ENCODE peak calls at places on chromosomes 12 and 14, in ten cellular contexts. One of them, this sample, is unnamed.

GRCh38 chr14:64095620-64096019 is 198.6 kb downstream of the ESR2 start:
- DNase-seq in NCI-H1092: no peak
- DNase-seq in GM12892: no peak
- DNase-seq in substantia nigra: no peak
- DNase-seq in non-pigmented ciliary epithelial cell: peak
- DNase-seq in fibroblast of lung: peak
- DNase-seq in tibial artery: no peak
- DNase-seq in IMR-90: peak
- DNase-seq in Calu3: no peak
- DNase-seq in neural progenitor cell: no peak
- DNase-seq in this sample: no peak

GRCh38 chr12:89517648-89518047 is 6.9 kb downstream of the GALNT4 start:
- DNase-seq in NCI-H1092: no peak
- DNase-seq in GM12892: no peak
- DNase-seq in substantia nigra: no peak
- DNase-seq in non-pigmented ciliary epithelial cell: no peak
- DNase-seq in fibroblast of lung: no peak
- DNase-seq in tibial artery: no peak
- DNase-seq in IMR-90: no peak
- DNase-seq in Calu3: no peak
- DNase-seq in neural progenitor cell: no peak
- DNase-seq in this sample: no peak

GRCh38 chr14:42013560-42013959 is 406.9 kb downstream of the LRFN5 start:
- DNase-seq in NCI-H1092: no peak
- DNase-seq in GM12892: no peak
- DNase-seq in substantia nigra: no peak
- DNase-seq in non-pigmented ciliary epithelial cell: no peak
- DNase-seq in fibroblast of lung: peak
- DNase-seq in tibial artery: no peak
- DNase-seq in IMR-90: peak
- DNase-seq in Calu3: no peak
- DNase-seq in neural progenitor cell: no peak
- DNase-seq in this sample: no peak

GRCh38 chr12:3000548-3001275 is 41.5 kb downstream of the TEAD4 start:
- DNase-seq in NCI-H1092: no peak
- DNase-seq in GM12892: no peak
- DNase-seq in substantia nigra: no peak
- DNase-seq in non-pigmented ciliary epithelial cell: no peak
- DNase-seq in fibroblast of lung: no peak
- DNase-seq in tibial artery: no peak
- DNase-seq in IMR-90: no peak
- DNase-seq in Calu3: no peak
- DNase-seq in neural progenitor cell: peak
- DNase-seq in this sample: no peak

GRCh38 chr12:58288191-58288590 is 346.8 kb downstream of the ATP23 start:
- DNase-seq in NCI-H1092: no peak
- DNase-seq in GM12892: no peak
- DNase-seq in substantia nigra: no peak
- DNase-seq in non-pigmented ciliary epithelial cell: no peak
- DNase-seq in fibroblast of lung: peak
- DNase-seq in tibial artery: no peak
- DNase-seq in IMR-90: peak
- DNase-seq in Calu3: no peak
- DNase-seq in neural progenitor cell: no peak
- DNase-seq in this sample: no peak

GRCh38 chr14:105817971-105818711 is 291.8 kb downstream of the TMEM121 start:
- DNase-seq in NCI-H1092: no peak
- DNase-seq in GM12892: no peak
- DNase-seq in substantia nigra: no peak
- DNase-seq in non-pigmented ciliary epithelial cell: no peak
- DNase-seq in fibroblast of lung: no peak
- DNase-seq in tibial artery: no peak
- DNase-seq in IMR-90: no peak
- DNase-seq in Calu3: no peak
- DNase-seq in neural progenitor cell: no peak
- DNase-seq in this sample: no peak

GRCh38 chr12:105294886-105295479 is 35.5 kb upstream of the C12orf75 start:
- DNase-seq in NCI-H1092: no peak
- DNase-seq in GM12892: no peak
- DNase-seq in substantia nigra: no peak
- DNase-seq in non-pigmented ciliary epithelial cell: no peak
- DNase-seq in fibroblast of lung: no peak
- DNase-seq in tibial artery: no peak
- DNase-seq in IMR-90: no peak
- DNase-seq in Calu3: no peak
- DNase-seq in neural progenitor cell: no peak
- DNase-seq in this sample: no peak

GRCh38 chr12:51889216-51890134 is 1.6 kb downstream of the ANKRD33 start:
- DNase-seq in NCI-H1092: no peak
- DNase-seq in GM12892: no peak
- DNase-seq in substantia nigra: no peak
- DNase-seq in non-pigmented ciliary epithelial cell: no peak
- DNase-seq in fibroblast of lung: no peak
- DNase-seq in tibial artery: peak
- DNase-seq in IMR-90: no peak
- DNase-seq in Calu3: no peak
- DNase-seq in neural progenitor cell: no peak
- DNase-seq in this sample: no peak

GRCh38 chr12:121190523-121191031 is 19.4 kb upstream of the P2RX4 start:
- DNase-seq in NCI-H1092: no peak
- DNase-seq in GM12892: no peak
- DNase-seq in substantia nigra: no peak
- DNase-seq in non-pigmented ciliary epithelial cell: peak
- DNase-seq in fibroblast of lung: peak
- DNase-seq in tibial artery: no peak
- DNase-seq in IMR-90: peak
- DNase-seq in Calu3: no peak
- DNase-seq in neural progenitor cell: no peak
- DNase-seq in this sample: peak

GRCh38 chr12:11723993-11724392 is 74.5 kb downstream of the ETV6 start:
- DNase-seq in NCI-H1092: no peak
- DNase-seq in GM12892: no peak
- DNase-seq in substantia nigra: no peak
- DNase-seq in non-pigmented ciliary epithelial cell: no peak
- DNase-seq in fibroblast of lung: peak
- DNase-seq in tibial artery: no peak
- DNase-seq in IMR-90: peak
- DNase-seq in Calu3: no peak
- DNase-seq in neural progenitor cell: peak
- DNase-seq in this sample: no peak

GRCh38 chr14:100383727-100384158 is 60.6 kb downstream of the SLC25A47 start:
- DNase-seq in NCI-H1092: peak
- DNase-seq in GM12892: peak
- DNase-seq in substantia nigra: no peak
- DNase-seq in non-pigmented ciliary epithelial cell: no peak
- DNase-seq in fibroblast of lung: no peak
- DNase-seq in tibial artery: no peak
- DNase-seq in IMR-90: peak
- DNase-seq in Calu3: peak
- DNase-seq in neural progenitor cell: peak
- DNase-seq in this sample: peak

GRCh38 chr12:8780389-8780788 is 42.0 kb upstream of the A2ML1 start:
- DNase-seq in NCI-H1092: no peak
- DNase-seq in GM12892: no peak
- DNase-seq in substantia nigra: no peak
- DNase-seq in non-pigmented ciliary epithelial cell: peak
- DNase-seq in fibroblast of lung: peak
- DNase-seq in tibial artery: no peak
- DNase-seq in IMR-90: peak
- DNase-seq in Calu3: peak
- DNase-seq in neural progenitor cell: peak
- DNase-seq in this sample: peak

GRCh38 chr12:38850463-38850862 is 54.9 kb downstream of the CPNE8 start:
- DNase-seq in NCI-H1092: no peak
- DNase-seq in GM12892: no peak
- DNase-seq in substantia nigra: no peak
- DNase-seq in non-pigmented ciliary epithelial cell: no peak
- DNase-seq in fibroblast of lung: peak
- DNase-seq in tibial artery: no peak
- DNase-seq in IMR-90: no peak
- DNase-seq in Calu3: no peak
- DNase-seq in neural progenitor cell: no peak
- DNase-seq in this sample: no peak

GRCh38 chr12:95805864-95806669 is 15.5 kb upstream of the NTN4 start:
- DNase-seq in NCI-H1092: no peak
- DNase-seq in GM12892: no peak
- DNase-seq in substantia nigra: no peak
- DNase-seq in non-pigmented ciliary epithelial cell: peak
- DNase-seq in fibroblast of lung: peak
- DNase-seq in tibial artery: peak
- DNase-seq in IMR-90: peak
- DNase-seq in Calu3: peak
- DNase-seq in neural progenitor cell: no peak
- DNase-seq in this sample: peak

GRCh38 chr12:2034633-2035420 is 18.0 kb upstream of the CACNA1C start:
- DNase-seq in NCI-H1092: peak
- DNase-seq in GM12892: peak
- DNase-seq in substantia nigra: peak
- DNase-seq in non-pigmented ciliary epithelial cell: no peak
- DNase-seq in fibroblast of lung: peak
- DNase-seq in tibial artery: peak
- DNase-seq in IMR-90: peak
- DNase-seq in Calu3: peak
- DNase-seq in neural progenitor cell: peak
- DNase-seq in this sample: peak

GRCh38 chr12:20477691-20478090 is 109.4 kb downstream of the PDE3A start:
- DNase-seq in NCI-H1092: no peak
- DNase-seq in GM12892: no peak
- DNase-seq in substantia nigra: no peak
- DNase-seq in non-pigmented ciliary epithelial cell: no peak
- DNase-seq in fibroblast of lung: peak
- DNase-seq in tibial artery: no peak
- DNase-seq in IMR-90: peak
- DNase-seq in Calu3: no peak
- DNase-seq in neural progenitor cell: peak
- DNase-seq in this sample: no peak

GRCh38 chr12:53497461-53497860 is 1.8 kb downstream of the MAP3K12 start:
- DNase-seq in NCI-H1092: no peak
- DNase-seq in GM12892: no peak
- DNase-seq in substantia nigra: no peak
- DNase-seq in non-pigmented ciliary epithelial cell: no peak
- DNase-seq in fibroblast of lung: no peak
- DNase-seq in tibial artery: no peak
- DNase-seq in IMR-90: no peak
- DNase-seq in Calu3: no peak
- DNase-seq in neural progenitor cell: no peak
- DNase-seq in this sample: no peak

GRCh38 chr12:122875590-122876220 is 20.2 kb downstream of the VPS37B start:
- DNase-seq in NCI-H1092: no peak
- DNase-seq in GM12892: no peak
- DNase-seq in substantia nigra: no peak
- DNase-seq in non-pigmented ciliary epithelial cell: no peak
- DNase-seq in fibroblast of lung: peak
- DNase-seq in tibial artery: peak
- DNase-seq in IMR-90: no peak
- DNase-seq in Calu3: no peak
- DNase-seq in neural progenitor cell: no peak
- DNase-seq in this sample: no peak

GRCh38 chr12:50992814-50993213 is 33.4 kb downstream of the SLC11A2 start:
- DNase-seq in NCI-H1092: no peak
- DNase-seq in GM12892: no peak
- DNase-seq in substantia nigra: no peak
- DNase-seq in non-pigmented ciliary epithelial cell: no peak
- DNase-seq in fibroblast of lung: no peak
- DNase-seq in tibial artery: no peak
- DNase-seq in IMR-90: peak
- DNase-seq in Calu3: no peak
- DNase-seq in neural progenitor cell: no peak
- DNase-seq in this sample: peak

GRCh38 chr12:47988073-47989022 is 15.9 kb downstream of the COL2A1 start:
- DNase-seq in NCI-H1092: peak
- DNase-seq in GM12892: no peak
- DNase-seq in substantia nigra: no peak
- DNase-seq in non-pigmented ciliary epithelial cell: no peak
- DNase-seq in fibroblast of lung: peak
- DNase-seq in tibial artery: peak
- DNase-seq in IMR-90: peak
- DNase-seq in Calu3: no peak
- DNase-seq in neural progenitor cell: peak
- DNase-seq in this sample: no peak

GRCh38 chr14:24368215-24368561 is 204 bp downstream of the NFATC4 start:
- DNase-seq in NCI-H1092: no peak
- DNase-seq in GM12892: no peak
- DNase-seq in substantia nigra: no peak
- DNase-seq in non-pigmented ciliary epithelial cell: no peak
- DNase-seq in fibroblast of lung: no peak
- DNase-seq in tibial artery: no peak
- DNase-seq in IMR-90: no peak
- DNase-seq in Calu3: no peak
- DNase-seq in neural progenitor cell: peak
- DNase-seq in this sample: peak

GRCh38 chr12:38386238-38386985 is 69.8 kb downstream of the ALG10B start:
- DNase-seq in NCI-H1092: no peak
- DNase-seq in GM12892: no peak
- DNase-seq in substantia nigra: no peak
- DNase-seq in non-pigmented ciliary epithelial cell: no peak
- DNase-seq in fibroblast of lung: no peak
- DNase-seq in tibial artery: no peak
- DNase-seq in IMR-90: no peak
- DNase-seq in Calu3: no peak
- DNase-seq in neural progenitor cell: no peak
- DNase-seq in this sample: no peak

GRCh38 chr12:98635657-98636323 is 8.8 kb downstream of the IKBIP start:
- DNase-seq in NCI-H1092: no peak
- DNase-seq in GM12892: peak
- DNase-seq in substantia nigra: no peak
- DNase-seq in non-pigmented ciliary epithelial cell: peak
- DNase-seq in fibroblast of lung: peak
- DNase-seq in tibial artery: no peak
- DNase-seq in IMR-90: peak
- DNase-seq in Calu3: no peak
- DNase-seq in neural progenitor cell: no peak
- DNase-seq in this sample: peak

GRCh38 chr14:93430319-93430801 is 379 bp upstream of the UNC79 start:
- DNase-seq in NCI-H1092: peak
- DNase-seq in GM12892: no peak
- DNase-seq in substantia nigra: no peak
- DNase-seq in non-pigmented ciliary epithelial cell: no peak
- DNase-seq in fibroblast of lung: peak
- DNase-seq in tibial artery: no peak
- DNase-seq in IMR-90: no peak
- DNase-seq in Calu3: no peak
- DNase-seq in neural progenitor cell: peak
- DNase-seq in this sample: no peak

GRCh38 chr12:101954681-101955080 is 77.3 kb downstream of the DRAM1 start:
- DNase-seq in NCI-H1092: no peak
- DNase-seq in GM12892: no peak
- DNase-seq in substantia nigra: no peak
- DNase-seq in non-pigmented ciliary epithelial cell: no peak
- DNase-seq in fibroblast of lung: no peak
- DNase-seq in tibial artery: no peak
- DNase-seq in IMR-90: no peak
- DNase-seq in Calu3: no peak
- DNase-seq in neural progenitor cell: no peak
- DNase-seq in this sample: no peak

GRCh38 chr12:27754795-27755194 is 25.2 kb upstream of the KLHL42 start:
- DNase-seq in NCI-H1092: no peak
- DNase-seq in GM12892: no peak
- DNase-seq in substantia nigra: no peak
- DNase-seq in non-pigmented ciliary epithelial cell: no peak
- DNase-seq in fibroblast of lung: no peak
- DNase-seq in tibial artery: no peak
- DNase-seq in IMR-90: no peak
- DNase-seq in Calu3: no peak
- DNase-seq in neural progenitor cell: no peak
- DNase-seq in this sample: no peak

GRCh38 chr12:131608740-131609665 is 101.9 kb upstream of the SFSWAP start:
- DNase-seq in NCI-H1092: peak
- DNase-seq in GM12892: no peak
- DNase-seq in substantia nigra: peak
- DNase-seq in non-pigmented ciliary epithelial cell: peak
- DNase-seq in fibroblast of lung: peak
- DNase-seq in tibial artery: peak
- DNase-seq in IMR-90: peak
- DNase-seq in Calu3: peak
- DNase-seq in neural progenitor cell: peak
- DNase-seq in this sample: peak

GRCh38 chr14:90019824-90020523 is 41.8 kb upstream of the KCNK13 start:
- DNase-seq in NCI-H1092: no peak
- DNase-seq in GM12892: no peak
- DNase-seq in substantia nigra: no peak
- DNase-seq in non-pigmented ciliary epithelial cell: no peak
- DNase-seq in fibroblast of lung: no peak
- DNase-seq in tibial artery: no peak
- DNase-seq in IMR-90: no peak
- DNase-seq in Calu3: no peak
- DNase-seq in neural progenitor cell: no peak
- DNase-seq in this sample: no peak

This sample was measured in endothelial cell of umbilical vein.